ENCODE peak calls at places on chromosomes 3 and 15, in ten cellular contexts. U is Right ventricle myocardium superior; K is T-cell; V is activated CD8-positive, alpha-beta T cell treated with anti-CD3 and anti-CD28 coated beads, Interleukin-2, amount 10 ng/mL, durations not matched to agents 7 days and 5 days; Z is central memory CD8-positive, alpha-beta T cell; P is right cardiac atrium; R is left cardiac atrium; I is stimulated activated memory B cell treated with anti-CD40 and anti-IgM and Interleukin-4, amounts not matched to agents 10 μg/mL and 1 μg/mL and 100 μg/mL, for 72 hours; S is activated CD4-positive, alpha-beta T cell treated with anti-CD3 and anti-CD28 coated beads for 36 hours; O is left colon. H is an unnamed sample.

GRCh38 chr3:46685446-46685845 is 8.0 kb downstream of the ALS2CL start:
- ATAC-seq in U (no peak), K (no peak), V (no peak), Z (no peak), P (no peak), R (no peak), I (no peak), S (no peak), O (no peak), H (no peak)

GRCh38 chr3:126414406-126414805 is 19.7 kb downstream of the CFAP100 start:
- ATAC-seq in U (no peak), K (no peak), V (no peak), Z (no peak), P (no peak), R (no peak), I (no peak), S (no peak), O (no peak), H (no peak)

GRCh38 chr15:77546050-77546501 is 86.6 kb downstream of the LINGO1 start:
- ATAC-seq in U (no peak), K (no peak), V (no peak), Z (no peak), P (peak), R (peak), I (no peak), S (no peak), O (peak), H (no peak)

GRCh38 chr15:60568883-60569495 is 90.0 kb upstream of the ICE2 start:
- ATAC-seq in U (no peak), K (no peak), V (peak), Z (peak), P (no peak), R (no peak), I (no peak), S (peak), O (no peak), H (peak)

GRCh38 chr3:12924437-12924836 is 83.1 kb upstream of the RPL32 start:
- ATAC-seq in U (no peak), K (no peak), V (no peak), Z (no peak), P (no peak), R (no peak), I (peak), S (no peak), O (no peak), H (no peak)

GRCh38 chr15:67077641-67078215 is 12.3 kb downstream of the SMAD3 start:
- ATAC-seq in U (peak), K (no peak), V (no peak), Z (no peak), P (peak), R (no peak), I (no peak), S (no peak), O (peak), H (no peak)

GRCh38 chr3:62131050-62131449 is 242.3 kb downstream of the FEZF2 start:
- ATAC-seq in U (no peak), K (no peak), V (no peak), Z (no peak), P (no peak), R (no peak), I (no peak), S (no peak), O (no peak), H (no peak)

GRCh38 chr3:40044487-40044886 is 235.1 kb downstream of the MYRIP start:
- ATAC-seq in U (no peak), K (no peak), V (no peak), Z (no peak), P (no peak), R (no peak), I (no peak), S (no peak), O (no peak), H (no peak)

GRCh38 chr15:56351957-56352506 is 13.2 kb upstream of the TEX9 start:
- ATAC-seq in U (no peak), K (no peak), V (no peak), Z (no peak), P (no peak), R (no peak), I (no peak), S (no peak), O (no peak), H (no peak)

GRCh38 chr3:63089007-63089406 is 189.1 kb upstream of the SYNPR start:
- ATAC-seq in U (no peak), K (no peak), V (no peak), Z (no peak), P (no peak), R (no peak), I (no peak), S (no peak), O (no peak), H (no peak)

GRCh38 chr3:122183521-122183892 is at the start of gene CASR:
- ATAC-seq in U (no peak), K (no peak), V (no peak), Z (no peak), P (no peak), R (no peak), I (peak), S (peak), O (peak), H (peak)

GRCh38 chr15:89448825-89449224 is 47.6 kb downstream of the RHCG start:
- ATAC-seq in U (no peak), K (no peak), V (no peak), Z (no peak), P (peak), R (peak), I (no peak), S (no peak), O (no peak), H (no peak)

GRCh38 chr15:88241461-88241860 is 15.1 kb downstream of the NTRK3 start:
- ATAC-seq in U (no peak), K (no peak), V (no peak), Z (no peak), P (no peak), R (no peak), I (no peak), S (no peak), O (no peak), H (no peak)

GRCh38 chr3:23405081-23405480 is 202.0 kb downstream of the UBE2E2 start:
- ATAC-seq in U (no peak), K (no peak), V (no peak), Z (no peak), P (no peak), R (no peak), I (no peak), S (no peak), O (no peak), H (no peak)

GRCh38 chr3:22392859-22393258 is 641.8 kb upstream of the ZNF385D start:
- ATAC-seq in U (no peak), K (no peak), V (no peak), Z (no peak), P (no peak), R (no peak), I (no peak), S (no peak), O (no peak), H (no peak)

GRCh38 chr3:42964286-42964685 is 14.8 kb upstream of the GASK1A start:
- ATAC-seq in U (no peak), K (peak), V (no peak), Z (no peak), P (no peak), R (no peak), I (no peak), S (no peak), O (no peak), H (no peak)

GRCh38 chr15:63462053-63462452 is 42.3 kb upstream of the USP3 start:
- ATAC-seq in U (no peak), K (no peak), V (no peak), Z (no peak), P (no peak), R (no peak), I (no peak), S (no peak), O (peak), H (no peak)

GRCh38 chr15:77010312-77010686 is 15.4 kb downstream of the PSTPIP1 start:
- ATAC-seq in U (no peak), K (no peak), V (no peak), Z (no peak), P (no peak), R (no peak), I (no peak), S (no peak), O (peak), H (no peak)

GRCh38 chr3:31829011-31829410 is 152.1 kb downstream of the OSBPL10 start:
- ATAC-seq in U (no peak), K (peak), V (no peak), Z (no peak), P (no peak), R (no peak), I (no peak), S (no peak), O (no peak), H (no peak)

GRCh38 chr3:73056365-73057150 is 4.9 kb upstream of the EBLN2 start:
- ATAC-seq in U (peak), K (no peak), V (no peak), Z (no peak), P (peak), R (peak), I (no peak), S (no peak), O (peak), H (no peak)

GRCh38 chr3:107206141-107206540 is 171.1 kb upstream of the CCDC54 start:
- ATAC-seq in U (no peak), K (no peak), V (peak), Z (no peak), P (no peak), R (no peak), I (no peak), S (no peak), O (no peak), H (peak)

GRCh38 chr3:12663936-12664908 is at the start of gene RAF1:
- ATAC-seq in U (peak), K (peak), V (peak), Z (peak), P (peak), R (peak), I (peak), S (peak), O (peak), H (peak)

GRCh38 chr3:65042675-65043074 is 354.9 kb upstream of the ADAMTS9 start:
- ATAC-seq in U (no peak), K (no peak), V (no peak), Z (no peak), P (no peak), R (no peak), I (no peak), S (no peak), O (no peak), H (no peak)

GRCh38 chr3:45976191-45977091 is 19.2 kb downstream of the FYCO1 start:
- ATAC-seq in U (no peak), K (peak), V (peak), Z (peak), P (no peak), R (peak), I (no peak), S (peak), O (peak), H (peak)

H was measured in activated T-helper 17 cell treated with anti-CD3 and anti-CD28 coated beads, Interleukin-2, amount 50 U/mL, for 72 hours.